ENCODE peak calls at places on chromosomes 6 and 20, in six cellular contexts. V is astrocyte of the spinal cord; E is CD8-positive, alpha-beta T cell; U is kidney; H is stomach; Y is cardiac fibroblast. P is an unnamed sample.

GRCh38 chr20:1333462-1334369 is 4.8 kb upstream of the SDCBP2 start:
- DNase-seq in E (no peak), Y (no peak), H (no peak), V (no peak), U (no peak), P (no peak)

GRCh38 chr6:14361956-14362587 is 244.5 kb downstream of the CD83 start:
- DNase-seq in V (no peak), E (no peak), U (no peak), H (peak), Y (no peak), P (no peak)

GRCh38 chr20:3382836-3383235 is 24.6 kb downstream of the DNAAF9 start:
- DNase-seq in V (no peak), H (no peak), E (no peak), Y (no peak), U (no peak), P (no peak)

GRCh38 chr6:52418606-52419005 is 1.5 kb upstream of the EFHC1 start:
- DNase-seq in V (no peak), H (no peak), Y (no peak), U (no peak), E (no peak), P (no peak)

GRCh38 chr6:40376113-40376650 is 211.0 kb downstream of the LRFN2 start:
- DNase-seq in Y (no peak), E (no peak), U (no peak), V (no peak), H (no peak), P (no peak)

GRCh38 chr6:112575309-112575834 is 228.2 kb downstream of the RFPL4B start:
- DNase-seq in V (no peak), H (no peak), Y (no peak), U (no peak), E (no peak), P (no peak)

GRCh38 chr20:62879275-62880146 is 17.9 kb upstream of the TCFL5 start:
- DNase-seq in E (no peak), V (no peak), U (no peak), Y (no peak), H (no peak), P (no peak)

GRCh38 chr20:33731693-33732165 is at the start of gene ZNF341:
- DNase-seq in H (peak), Y (peak), U (peak), V (peak), E (peak), P (peak)

GRCh38 chr20:37972256-37973058 is 60.8 kb downstream of the TTI1 start:
- DNase-seq in U (no peak), H (no peak), Y (no peak), E (no peak), V (no peak), P (no peak)

GRCh38 chr6:20876016-20876415 is 341.8 kb downstream of the CDKAL1 start:
- DNase-seq in V (peak), H (no peak), Y (peak), E (no peak), U (no peak), P (no peak)

GRCh38 chr6:138654715-138655634 is 118.6 kb upstream of the CCDC28A start:
- DNase-seq in U (no peak), Y (peak), H (no peak), E (no peak), V (peak), P (peak)

GRCh38 chr20:51631011-51631950 is 88.8 kb upstream of the NFATC2 start:
- DNase-seq in Y (peak), H (no peak), U (peak), E (no peak), V (peak), P (no peak)

GRCh38 chr6:142011775-142012174 is 121.0 kb upstream of the GJE1 start:
- DNase-seq in V (no peak), H (no peak), U (no peak), E (no peak), Y (no peak), P (no peak)

GRCh38 chr6:11050735-11051134 is 6.6 kb upstream of the ELOVL2 start:
- DNase-seq in V (peak), H (no peak), Y (peak), U (no peak), E (no peak), P (no peak)

GRCh38 chr20:19992996-19993908 is 23.9 kb upstream of the NAA20 start:
- DNase-seq in H (no peak), Y (peak), U (no peak), E (no peak), V (peak), P (no peak)

GRCh38 chr6:12147557-12148316 is 135.6 kb downstream of the HIVEP1 start:
- DNase-seq in U (no peak), Y (no peak), E (no peak), H (no peak), V (peak), P (no peak)

GRCh38 chr6:110542311-110543024 is 66.1 kb upstream of the SLC22A16 start:
- DNase-seq in U (no peak), H (no peak), V (no peak), E (no peak), Y (peak), P (no peak)

GRCh38 chr6:43954311-43955131 is 172.7 kb downstream of the MRPL14 start:
- DNase-seq in E (no peak), V (no peak), Y (no peak), H (no peak), U (peak), P (no peak)

GRCh38 chr20:36873498-36874189 is 2.3 kb upstream of the TLDC2 start:
- DNase-seq in Y (no peak), E (no peak), U (no peak), H (no peak), V (no peak), P (no peak)

GRCh38 chr6:28709478-28710349 is 184.0 kb downstream of the GPX5 start:
- DNase-seq in V (no peak), Y (no peak), H (no peak), E (no peak), U (no peak), P (no peak)

GRCh38 chr20:11919046-11919445 is 1.4 kb downstream of the BTBD3 start:
- DNase-seq in V (peak), H (peak), Y (peak), E (no peak), U (no peak), P (no peak)

GRCh38 chr20:10679269-10679668 is 5.5 kb upstream of the JAG1 start:
- DNase-seq in Y (no peak), U (no peak), E (no peak), H (no peak), V (no peak), P (no peak)

GRCh38 chr6:83708546-83708969 is 343 bp downstream of the SNAP91 start:
- DNase-seq in U (peak), E (no peak), Y (no peak), H (no peak), V (peak), P (peak)

GRCh38 chr6:42714098-42714761 is 8.2 kb downstream of the PRPH2 start:
- DNase-seq in U (no peak), Y (peak), E (no peak), H (no peak), V (peak), P (no peak)

GRCh38 chr6:166997348-166997747 is 1.8 kb upstream of the CEP43 start:
- DNase-seq in V (no peak), Y (no peak), H (no peak), E (no peak), U (no peak), P (no peak)

GRCh38 chr20:14860410-14860814 is 523.0 kb upstream of the FLRT3 start:
- DNase-seq in V (no peak), E (no peak), H (no peak), Y (no peak), U (no peak), P (no peak)

GRCh38 chr20:36768768-36769430 is 4.7 kb downstream of the DSN1 start:
- DNase-seq in H (no peak), U (no peak), V (peak), E (no peak), Y (peak), P (no peak)

GRCh38 chr20:38674178-38675133 is 49.8 kb upstream of the SLC32A1 start:
- DNase-seq in V (peak), U (no peak), Y (peak), H (no peak), E (peak), P (peak)

GRCh38 chr6:135861189-135861588 is 9.7 kb downstream of the PDE7B start:
- DNase-seq in V (no peak), E (no peak), Y (no peak), H (no peak), U (no peak), P (no peak)

GRCh38 chr6:81263531-81264168 is 488.8 kb downstream of the TENT5A start:
- DNase-seq in E (no peak), V (no peak), Y (no peak), U (peak), H (no peak), P (no peak)
- H3K4me3 ChIP-seq in E (no peak), V (no peak), Y (no peak), U (no peak), H (no peak), P (no peak)

DNA sequence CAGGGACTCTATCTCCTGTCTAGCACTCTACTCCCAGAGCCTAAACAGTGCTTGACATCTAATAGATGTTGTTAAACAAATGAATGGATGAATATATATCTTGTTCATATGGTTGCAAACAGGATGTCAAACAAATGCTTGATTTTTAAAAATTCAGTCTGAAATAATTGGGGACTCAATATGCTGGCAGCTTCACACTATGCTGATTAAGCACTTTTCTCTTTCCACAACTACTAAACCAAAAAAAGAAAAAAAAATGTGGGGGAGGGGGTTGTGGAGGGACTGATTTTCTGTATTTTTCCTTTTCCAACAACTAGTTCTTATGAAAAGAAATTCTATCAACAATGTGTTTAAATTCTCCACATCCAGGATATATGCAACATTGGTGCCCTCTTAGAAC is 42.9 kb downstream of the SF3B5 start:
- DNase-seq in E (no peak), H (no peak), V (no peak), Y (no peak), U (no peak), P (no peak)
- H3K4me3 ChIP-seq in E (no peak), H (no peak), V (no peak), Y (no peak), U (no peak), P (no peak)

GRCh38 chr20:47361268-47361665 is 4.8 kb upstream of the ZMYND8 start:
- DNase-seq in V (peak), Y (no peak), U (peak), E (no peak), H (no peak), P (no peak)
- H3K4me3 ChIP-seq in V (no peak), Y (no peak), U (no peak), E (no peak), H (no peak), P (no peak)

GRCh38 chr6:26500102-26500501 is at the start of gene BTN1A1:
- DNase-seq in U (no peak), E (no peak), Y (no peak), H (no peak), V (no peak), P (no peak)

GRCh38 chr6:26502169-26502568 is 2.1 kb downstream of the BTN1A1 start:
- DNase-seq in H (no peak), Y (no peak), V (no peak), U (no peak), E (no peak), P (peak)

GRCh38 chr6:26497610-26498009 is 2.5 kb upstream of the BTN1A1 start:
- DNase-seq in E (no peak), V (no peak), H (no peak), Y (no peak), U (no peak), P (no peak)

GRCh38 chr6:26501482-26501986 is 1.4 kb downstream of the BTN1A1 start:
- DNase-seq in V (no peak), U (peak), E (peak), Y (peak), H (peak), P (peak)
- H3K4me3 ChIP-seq in V (peak), U (peak), E (peak), Y (peak), H (peak), P (peak)

GRCh38 chr20:8875586-8875985 is 193.3 kb upstream of the PLCB4 start:
- DNase-seq in E (no peak), V (peak), U (no peak), Y (no peak), H (no peak), P (no peak)

GRCh38 chr20:8876381-8876780 is 192.5 kb upstream of the PLCB4 start:
- DNase-seq in Y (no peak), E (no peak), U (no peak), H (no peak), V (no peak), P (no peak)

GRCh38 chr20:8874437-8874836 is 194.4 kb upstream of the PLCB4 start:
- DNase-seq in E (no peak), U (no peak), V (no peak), H (no peak), Y (peak), P (no peak)

GRCh38 chr20:8879669-8880068 is 189.2 kb upstream of the PLCB4 start:
- DNase-seq in H (no peak), E (no peak), U (no peak), V (no peak), Y (no peak), P (no peak)

DNA sequence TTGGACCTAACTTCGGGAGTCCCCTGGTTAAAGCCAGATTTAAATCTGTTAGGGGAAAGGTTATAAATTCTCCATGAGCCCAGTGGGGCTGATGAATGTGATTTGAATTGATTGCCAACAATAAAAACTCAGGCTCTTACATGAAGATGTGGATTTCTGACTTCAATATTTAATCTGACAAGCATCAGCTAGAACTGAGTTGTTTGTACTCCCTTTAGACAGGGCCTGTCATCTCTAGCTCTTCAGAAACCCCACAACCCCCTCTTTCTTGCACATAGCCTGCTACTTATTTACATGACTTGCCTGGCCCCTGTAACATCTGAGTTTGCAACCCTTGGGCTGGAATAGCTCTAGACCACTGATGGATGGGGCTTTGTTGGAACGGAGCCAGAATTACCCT is 191.6 kb upstream of the PLCB4 start:
- DNase-seq in Y (no peak), E (no peak), V (no peak), H (no peak), U (no peak), P (no peak)
- H3K4me3 ChIP-seq in Y (no peak), E (no peak), V (no peak), H (no peak), U (no peak), P (no peak)

P was measured in GM06990.